ENCODE peak calls at places on chromosomes 5 and 9, in five cellular contexts. X is K562, K is H1, M is GM12878, Y is HepG2. F is an unnamed sample.

GRCh38 chr9:114484854-114485443 is 20.3 kb downstream of the WHRN start:
- DNase-seq in X (peak; percentile 65), K (no peak), M (peak; percentile 80), Y (no peak), F (peak; percentile 73)

GRCh38 chr5:116652196-116652729 is 77.6 kb upstream of the SEMA6A start:
- DNase-seq in X (no peak), K (peak; percentile 49), M (peak; percentile 85), Y (peak; percentile 97), F (peak; percentile 79)

GRCh38 chr5:54541823-54542783 is 24.5 kb downstream of the SNX18 start:
- DNase-seq in X (no peak), K (no peak), M (no peak), Y (no peak), F (no peak)

GRCh38 chr9:13974891-13975290 is 339.1 kb downstream of the NFIB start:
- DNase-seq in X (no peak), K (no peak), M (no peak), Y (no peak), F (no peak)

GRCh38 chr5:79069488-79070001 is at the start of the genes BHMT2 and DMGDH:
- DNase-seq in X (no peak), K (no peak), M (no peak), Y (peak; percentile 23), F (no peak)

GRCh38 chr9:9924369-9924768 is 688.4 kb downstream of the PTPRD start:
- DNase-seq in X (no peak), K (no peak), M (no peak), Y (no peak), F (no peak)

GRCh38 chr9:27499481-27499880 is 24.6 kb upstream of the IFNK start:
- DNase-seq in X (no peak), K (no peak), M (no peak), Y (no peak), F (no peak)

GRCh38 chr5:158876263-158876942 is 223.3 kb downstream of the EBF1 start:
- DNase-seq in X (no peak), K (no peak), M (no peak), Y (no peak), F (no peak)

GRCh38 chr9:127168756-127169506 is 46.5 kb upstream of the ANGPTL2 start:
- DNase-seq in X (peak; percentile 65), K (no peak), M (no peak), Y (no peak), F (no peak)

GRCh38 chr5:180441577-180441976 is 52.6 kb upstream of the CNOT6 start:
- DNase-seq in X (no peak), K (no peak), M (no peak), Y (no peak), F (no peak)

GRCh38 chr5:32047056-32047455 is 127.1 kb downstream of the GOLPH3 start:
- DNase-seq in X (no peak), K (no peak), M (no peak), Y (no peak), F (no peak)

GRCh38 chr5:52148679-52149078 is 639.0 kb upstream of the ITGA1 start:
- DNase-seq in X (no peak), K (no peak), M (no peak), Y (no peak), F (no peak)

GRCh38 chr5:17190799-17191391 is 26.5 kb upstream of the BASP1 start:
- DNase-seq in X (no peak), K (no peak), M (no peak), Y (no peak), F (no peak)

GRCh38 chr5:10036136-10036535 is 213.6 kb downstream of the ATPSCKMT start:
- DNase-seq in X (no peak), K (no peak), M (no peak), Y (no peak), F (no peak)

GRCh38 chr9:5715548-5716127 is 86.7 kb downstream of the RIC1 start:
- DNase-seq in X (no peak), K (no peak), M (no peak), Y (no peak), F (no peak)

GRCh38 chr5:135651156-135651555 is 72.4 kb upstream of the CXCL14 start:
- DNase-seq in X (no peak), K (peak; percentile 22), M (no peak), Y (no peak), F (peak; percentile 10)

GRCh38 chr5:168770996-168771395 is 191.8 kb upstream of the PANK3 start:
- DNase-seq in X (no peak), K (no peak), M (no peak), Y (no peak), F (no peak)

GRCh38 chr5:179907570-179908324 is at the start of gene TBC1D9B:
- DNase-seq in X (peak; percentile 90), K (peak; percentile 81), M (no peak), Y (peak; percentile 27), F (no peak)

GRCh38 chr9:14316574-14317304 is 2.8 kb upstream of the NFIB start:
- DNase-seq in X (no peak), K (no peak), M (no peak), Y (no peak), F (no peak)

GRCh38 chr9:96176901-96177718 is 124.9 kb downstream of the HSD17B3 start:
- DNase-seq in X (no peak), K (no peak), M (no peak), Y (no peak), F (no peak)

GRCh38 chr5:112975721-112976431 is 722 bp upstream of the DCP2 start:
- DNase-seq in X (no peak), K (no peak), M (no peak), Y (no peak), F (no peak)

GRCh38 chr9:95138474-95138873 is 179.0 kb downstream of the FANCC start:
- DNase-seq in X (no peak), K (no peak), M (no peak), Y (no peak), F (no peak)

GRCh38 chr5:145983461-145983860 is 47.1 kb downstream of the SH3RF2 start:
- DNase-seq in X (no peak), K (no peak), M (no peak), Y (no peak), F (no peak)

GRCh38 chr9:111232997-111233790 is 96.8 kb downstream of the OR2K2 start:
- DNase-seq in X (no peak), K (no peak), M (no peak), Y (no peak), F (no peak)

GRCh38 chr5:15807861-15808260 is 307.9 kb downstream of the FBXL7 start:
- DNase-seq in X (no peak), K (no peak), M (no peak), Y (no peak), F (no peak)

GRCh38 chr9:81602887-81603680 is 86.3 kb downstream of the TLE1 start:
- DNase-seq in X (no peak), K (no peak), M (no peak), Y (no peak), F (no peak)

GRCh38 chr9:26904671-26905070 is 12.1 kb upstream of the CAAP1 start:
- DNase-seq in X (no peak), K (no peak), M (no peak), Y (no peak), F (no peak)

GRCh38 chr5:14110680-14111079 is 32.5 kb upstream of the TRIO start:
- DNase-seq in X (no peak), K (no peak), M (no peak), Y (no peak), F (no peak)

GRCh38 chr5:167893271-167893670 is 398.2 kb upstream of the WWC1 start:
- DNase-seq in X (no peak), K (peak; percentile 1), M (no peak), Y (no peak), F (no peak)

GRCh38 chr5:146238973-146239372 is 35.6 kb downstream of the RBM27 start:
- DNase-seq in X (no peak), K (no peak), M (no peak), Y (no peak), F (no peak)

GRCh38 chr5:139982157-139982974 is 60.7 kb downstream of the NRG2 start:
- DNase-seq in X (peak; percentile 23), K (no peak), M (no peak), Y (no peak), F (no peak)

GRCh38 chr5:170270670-170271069 is 26.9 kb downstream of the LCP2 start:
- DNase-seq in X (no peak), K (no peak), M (no peak), Y (no peak), F (no peak)

GRCh38 chr5:56083286-56083854 is 88.6 kb upstream of the IL6ST start:
- DNase-seq in X (no peak), K (no peak), M (no peak), Y (no peak), F (no peak)

GRCh38 chr5:143168171-143168681 is 235.3 kb downstream of the NR3C1 start:
- DNase-seq in X (no peak), K (no peak), M (no peak), Y (no peak), F (no peak)

GRCh38 chr9:125878241-125878640 is 131.1 kb downstream of the PBX3 start:
- DNase-seq in X (no peak), K (no peak), M (no peak), Y (no peak), F (no peak)
- H3K79me2 ChIP-seq in X (no peaks in the 10 kb centered on the region), K (peaks cover 40% of the 10 kb centered on the region), M (no peaks in the 10 kb centered on the region), Y (no peaks in the 10 kb centered on the region), F (no peaks in the 10 kb centered on the region)

GRCh38 chr9:136718463-136719211 is 6.3 kb downstream of the DIPK1B start:
- DNase-seq in X (no peak), K (no peak), M (no peak), Y (no peak), F (no peak)
- TF ChIP-seq ATF3 in X (no peak), K (no peak), M (no peak), Y (no peak), F (no peak)

DNA sequence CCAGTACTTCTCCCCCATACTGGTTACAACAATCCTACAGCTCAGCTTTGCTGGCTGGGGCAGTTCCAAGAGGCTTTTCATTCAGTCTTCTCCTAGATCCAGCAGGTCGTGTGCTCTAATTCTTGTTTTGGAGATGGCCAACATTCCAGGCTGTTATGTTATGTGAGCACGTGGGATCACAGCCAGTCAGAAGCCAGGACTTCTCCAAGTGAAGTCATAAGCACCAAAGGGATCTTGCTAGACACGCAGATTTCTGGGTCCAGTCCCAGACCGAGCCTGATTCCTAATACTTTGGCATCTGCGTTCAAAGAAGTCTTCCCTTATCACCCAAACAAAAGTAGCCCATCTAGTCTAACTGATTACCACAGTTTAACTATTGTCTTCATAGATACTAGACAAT is 1.4 kb upstream of the LARP1 start:
- DNase-seq in X (no peak), K (no peak), M (no peak), Y (no peak), F (no peak)
- TF ChIP-seq YY1 in X (no peak), K (no peak), M (no peak), Y (no peak), F (no peak)

DNA sequence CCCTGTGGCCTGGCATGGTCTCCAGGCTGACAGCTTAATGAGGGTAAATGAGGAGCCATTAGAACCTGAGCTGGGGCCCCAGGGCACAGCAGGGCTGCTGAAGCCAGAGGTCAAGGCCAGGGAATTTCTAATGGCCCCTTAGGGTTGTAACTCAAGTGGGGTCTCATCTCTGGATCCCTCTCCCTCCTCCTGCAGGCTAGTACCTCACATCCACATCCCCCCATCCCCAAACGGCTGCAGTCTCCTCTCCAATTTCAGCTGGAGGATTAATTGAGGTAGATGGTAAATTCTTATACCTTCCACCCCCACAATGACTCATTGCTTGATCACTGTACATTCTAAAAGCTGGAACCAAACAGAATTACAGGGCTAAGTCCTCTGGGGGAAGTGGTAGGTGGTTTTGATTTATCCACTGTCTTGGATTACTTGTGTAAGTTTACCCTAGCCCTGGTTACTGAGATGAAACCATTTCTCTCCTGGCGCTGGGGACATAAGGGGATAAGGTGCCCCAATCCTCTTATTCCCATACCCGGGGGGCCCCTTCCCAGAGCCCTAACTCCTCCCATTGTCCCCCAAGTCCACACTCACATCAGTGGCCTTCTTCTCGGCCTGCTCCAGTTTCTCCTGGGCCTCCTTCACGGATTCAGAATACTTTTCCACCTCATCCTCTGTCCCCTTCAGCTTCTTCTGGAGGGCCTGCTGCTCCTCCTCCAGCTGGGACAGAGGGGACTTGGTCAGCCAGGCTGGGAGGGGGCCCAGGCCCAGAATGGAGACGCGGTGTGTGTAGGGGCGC is 971 bp downstream of the TPM2 start:
- DNase-seq in X (no peak), K (no peak), M (no peak), Y (peak; percentile 39), F (peak; percentile 33)
- H3K79me2 ChIP-seq in X (no peaks in the 10 kb centered on the region), K (peaks cover 21% of the 10 kb centered on the region), M (no peaks in the 10 kb centered on the region), Y (no peaks in the 10 kb centered on the region), F (peaks cover 45% of the 10 kb centered on the region)